ENCODE peak calls at places on chromosome X, in eight cellular contexts. S, B, X, W, Q, T, G and I are unnamed samples.

GRCh38 chrX:39011454-39012204 is 210.4 kb downstream of the MID1IP1 start:
- DNase-seq in W (peak; percentile 61), S (no peak), G (no peak), Q (no peak), T (no peak), X (no peak), B (peak; percentile 57), I (no peak)

GRCh38 chrX:67648361-67648760 is 104.5 kb downstream of the AR start:
- DNase-seq in G (no peak), B (no peak), Q (no peak), S (no peak), T (no peak), W (no peak), X (no peak), I (no peak)

GRCh38 chrX:139112432-139112831 is 400.9 kb upstream of the FGF13 start:
- DNase-seq in X (no peak), S (no peak), W (no peak), T (no peak), B (no peak), G (no peak), Q (no peak), I (no peak)

GRCh38 chrX:72272868-72273267 is 4.2 kb downstream of the RPS4X start:
- DNase-seq in B (no peak), X (no peak), G (no peak), Q (no peak), W (no peak), S (no peak), T (no peak), I (no peak)

GRCh38 chrX:108025954-108026616 is 18.8 kb upstream of the VSIG1 start:
- DNase-seq in W (no peak), T (peak; percentile 41), Q (no peak), G (no peak), X (no peak), S (no peak), B (no peak), I (no peak)

GRCh38 chrX:118847676-118848075 is 24.1 kb downstream of the ZCCHC12 start:
- DNase-seq in B (no peak), S (no peak), W (no peak), G (no peak), Q (no peak), T (peak; percentile 51), X (no peak), I (no peak)

GRCh38 chrX:9737363-9737762 is 28.3 kb downstream of the GPR143 start:
- DNase-seq in S (no peak), X (no peak), B (no peak), T (no peak), Q (no peak), W (no peak), G (no peak), I (no peak)

GRCh38 chrX:107448625-107449468 is 605 bp upstream of the FRMPD3 start:
- DNase-seq in X (no peak), W (no peak), S (no peak), G (no peak), T (no peak), B (no peak), Q (no peak), I (no peak)

GRCh38 chrX:2967998-2968909 is 38.1 kb upstream of the ARSH start:
- DNase-seq in B (no peak), S (no peak), T (peak; percentile 0), W (peak; percentile 16), G (no peak), X (peak; percentile 35), Q (no peak), I (no peak)

GRCh38 chrX:43644124-43644701 is 11.9 kb upstream of the MAOA start:
- DNase-seq in W (no peak), G (no peak), X (no peak), B (no peak), S (no peak), T (no peak), Q (no peak), I (no peak)

GRCh38 chrX:103774070-103774642 is 2.5 kb upstream of the PLP1 start:
- DNase-seq in T (no peak), Q (peak; percentile 31), S (no peak), B (no peak), X (no peak), W (no peak), G (no peak), I (no peak)

GRCh38 chrX:71536285-71536684 is 3.4 kb downstream of the OGT start:
- DNase-seq in B (no peak), T (no peak), S (no peak), Q (no peak), G (no peak), X (no peak), W (no peak), I (no peak)

GRCh38 chrX:103343105-103343504 is 13.1 kb downstream of the TCEAL7 start:
- DNase-seq in Q (no peak), S (no peak), W (peak; percentile 52), T (peak; percentile 33), B (peak; percentile 43), G (no peak), X (no peak), I (no peak)

GRCh38 chrX:4935846-4936245 is 1222.4 kb upstream of the PRKX start:
- DNase-seq in X (no peak), S (no peak), Q (no peak), B (no peak), G (no peak), W (peak; percentile 7), T (no peak), I (no peak)

GRCh38 chrX:38929966-38930421 is 128.7 kb downstream of the MID1IP1 start:
- DNase-seq in G (peak; percentile 81), W (no peak), S (no peak), T (no peak), Q (no peak), B (no peak), X (no peak), I (no peak)

GRCh38 chrX:47200385-47201150 is 6.9 kb downstream of the UBA1 start:
- DNase-seq in T (no peak), W (peak; percentile 55), S (no peak), B (no peak), G (no peak), X (no peak), Q (no peak), I (no peak)

GRCh38 chrX:110966839-110967238 is 129.2 kb upstream of the PAK3 start:
- DNase-seq in S (no peak), W (no peak), B (no peak), G (no peak), X (no peak), Q (no peak), T (no peak), I (no peak)

GRCh38 chrX:48472225-48472624 is 2.2 kb upstream of the SLC38A5 start:
- DNase-seq in G (no peak), X (no peak), W (no peak), S (no peak), Q (no peak), B (no peak), T (no peak), I (no peak)

GRCh38 chrX:90617710-90618325 is 696.1 kb downstream of the TGIF2LX start:
- DNase-seq in Q (no peak), W (no peak), T (no peak), S (no peak), G (no peak), B (no peak), X (no peak), I (no peak)

GRCh38 chrX:148928803-148929202 is 428.4 kb downstream of the AFF2 start:
- DNase-seq in X (no peak), B (no peak), S (no peak), G (no peak), T (no peak), Q (no peak), W (no peak), I (no peak)

GRCh38 chrX:13754765-13755164 is 20.2 kb downstream of the OFD1 start:
- DNase-seq in W (no peak), B (no peak), X (no peak), Q (no peak), T (no peak), G (no peak), S (no peak), I (no peak)

GRCh38 chrX:45422216-45422925 is 221.7 kb upstream of the DIPK2B start:
- DNase-seq in B (no peak), W (no peak), T (no peak), S (no peak), X (no peak), G (no peak), Q (no peak), I (no peak)

GRCh38 chrX:12825801-12826200 is 34.6 kb downstream of the PRPS2 start:
- DNase-seq in T (no peak), X (no peak), G (no peak), S (no peak), Q (no peak), B (no peak), W (no peak), I (no peak)

GRCh38 chrX:13029341-13029740 is 15.1 kb downstream of the FAM9C start:
- DNase-seq in T (no peak), G (no peak), X (no peak), W (peak; percentile 53), B (peak; percentile 71), S (no peak), Q (no peak), I (peak; percentile 75)

GRCh38 chrX:110125435-110125834 is 122.5 kb downstream of the TMEM164 start:
- DNase-seq in T (no peak), X (no peak), S (no peak), W (no peak), B (no peak), G (no peak), Q (no peak), I (no peak)

GRCh38 chrX:40105791-40106676 is 8.3 kb upstream of the BCOR start:
- DNase-seq in Q (peak; percentile 93), T (peak; percentile 62), X (no peak), S (peak; percentile 82), B (peak; percentile 77), G (no peak), W (peak; percentile 78), I (no peak)

GRCh38 chrX:136735604-136736003 is 45.1 kb downstream of the ARHGEF6 start:
- DNase-seq in W (no peak), S (no peak), X (no peak), B (no peak), Q (no peak), G (no peak), T (no peak), I (no peak)

GRCh38 chrX:9759340-9759739 is 6.3 kb downstream of the GPR143 start:
- DNase-seq in Q (no peak), S (no peak), W (no peak), X (no peak), T (no peak), G (no peak), B (no peak), I (no peak)

GRCh38 chrX:154542723-154543424 is 3.8 kb downstream of the G6PD start:
- DNase-seq in Q (no peak), S (peak; percentile 71), B (no peak), W (no peak), G (peak; percentile 79), X (no peak), T (no peak), I (no peak)

GRCh38 chrX:119402588-119402987 is 3.5 kb downstream of the SLC25A43 start:
- DNase-seq in B (no peak), G (no peak), S (no peak), X (no peak), Q (no peak), T (no peak), W (no peak), I (no peak)

GRCh38 chrX:100990139-100990538 is 20.6 kb downstream of the ARL13A start:
- DNase-seq in W (no peak), G (no peak), S (no peak), B (no peak), Q (no peak), T (no peak), X (no peak), I (no peak)